ENCODE peak calls at places on chromosomes 11 and 22, in seven cellular contexts. One of them, this sample, is unnamed.
A peak's percentile ranks its signal among the peaks of the same experiment; 100 is the strongest.

GRCh38 chr11:17298302-17298701 is 21.8 kb downstream of the NUCB2 start:
- DNase-seq in GM12878: no peak
- DNase-seq in heart left ventricle: no peak
- DNase-seq in right lobe of liver: no peak
- DNase-seq in Peyer's patch: no peak
- DNase-seq in body of pancreas: no peak
- DNase-seq in sigmoid colon: no peak
- DNase-seq in this sample: no peak

GRCh38 chr11:70225629-70226582 is 22.8 kb downstream of the FADD start:
- DNase-seq in GM12878: no peak
- DNase-seq in heart left ventricle: no peak
- DNase-seq in right lobe of liver: no peak
- DNase-seq in Peyer's patch: no peak
- DNase-seq in body of pancreas: no peak
- DNase-seq in sigmoid colon: no peak
- DNase-seq in this sample: no peak

GRCh38 chr11:23903044-23903704 is 593.7 kb upstream of the LUZP2 start:
- DNase-seq in GM12878: no peak
- DNase-seq in heart left ventricle: no peak
- DNase-seq in right lobe of liver: no peak
- DNase-seq in Peyer's patch: no peak
- DNase-seq in body of pancreas: no peak
- DNase-seq in sigmoid colon: no peak
- DNase-seq in this sample: no peak

GRCh38 chr11:63867511-63867910 is 28.6 kb downstream of the MARK2 start:
- DNase-seq in GM12878: no peak
- DNase-seq in heart left ventricle: no peak
- DNase-seq in right lobe of liver: no peak
- DNase-seq in Peyer's patch: no peak
- DNase-seq in body of pancreas: no peak
- DNase-seq in sigmoid colon: no peak
- DNase-seq in this sample: no peak

GRCh38 chr11:70141490-70142014 is 61.5 kb upstream of the FADD start:
- DNase-seq in GM12878: no peak
- DNase-seq in heart left ventricle: peak; percentile 35
- DNase-seq in right lobe of liver: no peak
- DNase-seq in Peyer's patch: no peak
- DNase-seq in body of pancreas: no peak
- DNase-seq in sigmoid colon: no peak
- DNase-seq in this sample: no peak

GRCh38 chr11:9972917-9973504 is 309.1 kb downstream of the SWAP70 start:
- DNase-seq in GM12878: no peak
- DNase-seq in heart left ventricle: no peak
- DNase-seq in right lobe of liver: no peak
- DNase-seq in Peyer's patch: no peak
- DNase-seq in body of pancreas: peak; percentile 46
- DNase-seq in sigmoid colon: no peak
- DNase-seq in this sample: peak; percentile 38

GRCh38 chr22:28798810-28799124 is 1.6 kb downstream of the XBP1 start:
- DNase-seq in GM12878: no peak
- DNase-seq in heart left ventricle: no peak
- DNase-seq in right lobe of liver: no peak
- DNase-seq in Peyer's patch: no peak
- DNase-seq in body of pancreas: no peak
- DNase-seq in sigmoid colon: no peak
- DNase-seq in this sample: no peak

GRCh38 chr11:30406978-30407762 is 84.3 kb downstream of the ARL14EP start:
- DNase-seq in GM12878: no peak
- DNase-seq in heart left ventricle: no peak
- DNase-seq in right lobe of liver: no peak
- DNase-seq in Peyer's patch: no peak
- DNase-seq in body of pancreas: no peak
- DNase-seq in sigmoid colon: no peak
- DNase-seq in this sample: no peak

GRCh38 chr22:20551805-20552449 is 44.5 kb downstream of the MED15 start:
- DNase-seq in GM12878: no peak
- DNase-seq in heart left ventricle: peak; percentile 40
- DNase-seq in right lobe of liver: no peak
- DNase-seq in Peyer's patch: peak; percentile 44
- DNase-seq in body of pancreas: peak; percentile 85
- DNase-seq in sigmoid colon: peak; percentile 79
- DNase-seq in this sample: no peak

GRCh38 chr11:45148276-45148675 is 1.8 kb downstream of the PRDM11 start:
- DNase-seq in GM12878: no peak
- DNase-seq in heart left ventricle: no peak
- DNase-seq in right lobe of liver: no peak
- DNase-seq in Peyer's patch: no peak
- DNase-seq in body of pancreas: no peak
- DNase-seq in sigmoid colon: peak; percentile 52
- DNase-seq in this sample: peak; percentile 1

GRCh38 chr11:120198787-120199469 is 11.9 kb upstream of the OAF start:
- DNase-seq in GM12878: no peak
- DNase-seq in heart left ventricle: no peak
- DNase-seq in right lobe of liver: no peak
- DNase-seq in Peyer's patch: no peak
- DNase-seq in body of pancreas: no peak
- DNase-seq in sigmoid colon: no peak
- DNase-seq in this sample: no peak
- H3K27ac ChIP-seq in GM12878: no peak overlapping the region
- H3K27ac ChIP-seq in heart left ventricle: no peak overlapping the region
- H3K27ac ChIP-seq in right lobe of liver: no peak overlapping the region
- H3K27ac ChIP-seq in Peyer's patch: no peak overlapping the region
- H3K27ac ChIP-seq in body of pancreas: no peak overlapping the region
- H3K27ac ChIP-seq in sigmoid colon: no peak overlapping the region
- H3K27ac ChIP-seq in this sample: no peak overlapping the region

GRCh38 chr11:127873478-127873877 is 713.9 kb downstream of the ETS1 start:
- DNase-seq in GM12878: no peak
- DNase-seq in heart left ventricle: no peak
- DNase-seq in right lobe of liver: no peak
- DNase-seq in Peyer's patch: no peak
- DNase-seq in body of pancreas: no peak
- DNase-seq in sigmoid colon: no peak
- DNase-seq in this sample: no peak
- TF ChIP-seq POLR2A in GM12878: no peak
- TF ChIP-seq POLR2A in heart left ventricle: no peak
- TF ChIP-seq POLR2A in right lobe of liver: no peak
- TF ChIP-seq POLR2A in Peyer's patch: no peak
- TF ChIP-seq POLR2A in body of pancreas: no peak
- TF ChIP-seq POLR2A in sigmoid colon: no peak
- TF ChIP-seq POLR2A in this sample: no peak

GRCh38 chr11:57770793-57771192 is 9.2 kb downstream of the CTNND1 start:
- DNase-seq in GM12878: no peak
- DNase-seq in heart left ventricle: no peak
- DNase-seq in right lobe of liver: no peak
- DNase-seq in Peyer's patch: no peak
- DNase-seq in body of pancreas: peak; percentile 36
- DNase-seq in sigmoid colon: no peak
- DNase-seq in this sample: no peak
- H3K27ac ChIP-seq in GM12878: no peak overlapping the region
- H3K27ac ChIP-seq in heart left ventricle: no peak overlapping the region
- H3K27ac ChIP-seq in right lobe of liver: peak overlapping the region; percentile 53
- H3K27ac ChIP-seq in Peyer's patch: no peak overlapping the region
- H3K27ac ChIP-seq in body of pancreas: peak overlapping the region; percentile 10
- H3K27ac ChIP-seq in sigmoid colon: no peak overlapping the region
- H3K27ac ChIP-seq in this sample: no peak overlapping the region

DNA sequence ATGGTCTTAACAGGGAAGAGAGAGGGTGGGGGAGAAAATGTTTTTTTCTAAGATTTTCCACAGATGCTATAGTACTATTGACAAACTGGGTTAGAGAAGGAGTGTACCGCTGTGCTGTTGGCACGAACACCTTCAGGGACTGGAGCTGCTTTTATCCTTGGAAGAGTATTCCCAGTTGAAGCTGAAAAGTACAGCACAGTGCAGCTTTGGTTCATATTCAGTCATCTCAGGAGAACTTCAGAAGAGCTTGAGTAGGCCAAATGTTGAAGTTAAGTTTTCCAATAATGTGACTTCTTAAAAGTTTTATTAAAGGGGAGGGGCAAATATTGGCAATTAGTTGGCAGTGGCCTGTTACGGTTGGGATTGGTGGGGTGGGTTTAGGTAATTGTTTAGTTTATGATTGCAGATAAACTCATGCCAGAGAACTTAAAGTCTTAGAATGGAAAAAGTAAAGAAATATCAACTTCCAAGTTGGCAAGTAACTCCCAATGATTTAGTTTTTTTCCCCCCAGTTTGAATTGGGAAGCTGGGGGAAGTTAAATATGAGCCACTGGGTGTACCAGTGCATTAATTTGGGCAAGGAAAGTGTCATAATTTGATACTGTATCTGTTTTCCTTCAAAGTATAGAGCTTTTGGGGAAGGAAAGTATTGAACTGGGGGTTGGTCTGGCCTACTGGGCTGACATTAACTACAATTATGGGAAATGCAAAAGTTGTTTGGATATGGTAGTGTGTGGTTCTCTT is 2.9 kb downstream of the MALAT1 start:
- DNase-seq in GM12878: no peak
- DNase-seq in heart left ventricle: no peak
- DNase-seq in right lobe of liver: no peak
- DNase-seq in Peyer's patch: no peak
- DNase-seq in body of pancreas: no peak
- DNase-seq in sigmoid colon: peak; percentile 52
- DNase-seq in this sample: no peak
- TF ChIP-seq POLR2A in GM12878: peak; percentile 85
- TF ChIP-seq POLR2A in heart left ventricle: peak; percentile 9
- TF ChIP-seq POLR2A in right lobe of liver: peak; percentile 23
- TF ChIP-seq POLR2A in Peyer's patch: peak; percentile 24
- TF ChIP-seq POLR2A in body of pancreas: no peak
- TF ChIP-seq POLR2A in sigmoid colon: peak; percentile 36
- TF ChIP-seq POLR2A in this sample: no peak

GRCh38 chr22:27798526-27799333 is 2.8 kb downstream of the MN1 start:
- DNase-seq in GM12878: no peak
- DNase-seq in heart left ventricle: no peak
- DNase-seq in right lobe of liver: no peak
- DNase-seq in Peyer's patch: no peak
- DNase-seq in body of pancreas: no peak
- DNase-seq in sigmoid colon: no peak
- DNase-seq in this sample: no peak
- H3K27ac ChIP-seq in GM12878: no peak overlapping the region
- H3K27ac ChIP-seq in heart left ventricle: peak overlapping the region; percentile 60
- H3K27ac ChIP-seq in right lobe of liver: no peak overlapping the region
- H3K27ac ChIP-seq in Peyer's patch: no peak overlapping the region
- H3K27ac ChIP-seq in body of pancreas: no peak overlapping the region
- H3K27ac ChIP-seq in sigmoid colon: peak overlapping the region; percentile 93
- H3K27ac ChIP-seq in this sample: no peak overlapping the region

DNA sequence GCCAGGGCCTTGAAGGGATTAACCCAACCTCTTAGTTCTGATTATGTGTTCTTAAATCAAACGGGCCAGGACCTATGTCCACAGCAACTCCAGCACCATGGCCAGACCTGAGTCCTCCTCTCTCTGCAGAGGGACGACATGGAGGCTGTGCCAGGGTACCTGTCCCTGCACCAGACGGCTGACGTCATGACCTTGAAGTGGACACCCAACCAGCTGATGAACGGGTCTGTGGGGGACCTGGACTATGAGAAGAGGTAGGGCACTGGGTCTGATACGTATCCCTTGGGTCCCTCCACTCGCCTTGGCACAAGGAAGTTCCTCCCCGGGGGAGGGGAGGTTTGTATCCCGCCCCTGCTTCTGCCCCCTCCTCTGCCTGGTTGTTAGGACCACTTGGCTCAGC is 53.6 kb downstream of the SGSM1 start:
- DNase-seq in GM12878: no peak
- DNase-seq in heart left ventricle: no peak
- DNase-seq in right lobe of liver: no peak
- DNase-seq in Peyer's patch: no peak
- DNase-seq in body of pancreas: no peak
- DNase-seq in sigmoid colon: no peak
- DNase-seq in this sample: no peak
- TF ChIP-seq POLR2A in GM12878: no peak
- TF ChIP-seq POLR2A in heart left ventricle: no peak
- TF ChIP-seq POLR2A in right lobe of liver: no peak
- TF ChIP-seq POLR2A in Peyer's patch: no peak
- TF ChIP-seq POLR2A in body of pancreas: no peak
- TF ChIP-seq POLR2A in sigmoid colon: no peak
- TF ChIP-seq POLR2A in this sample: no peak

This sample was measured in prostate gland.